ENCODE peak calls at places on chromosomes 3 and 15, in four cellular contexts. O is right atrium auricular region, N is transverse colon, R is adrenal gland. E is an unnamed sample.

GRCh38 chr3:42504334-42505202 is 2.1 kb downstream of the VIPR1 start:
- DNase-seq in O (no peak), N (peak; percentile 58), R (no peak), E (peak; percentile 45)

GRCh38 chr15:91816942-91817341 is 36.6 kb upstream of the SLCO3A1 start:
- DNase-seq in O (no peak), N (no peak), R (no peak), E (no peak)

GRCh38 chr3:42515391-42515916 is 13.0 kb downstream of the VIPR1 start:
- DNase-seq in O (peak; percentile 63), N (peak; percentile 78), R (no peak), E (peak; percentile 65)

GRCh38 chr15:73284073-73284472 is 84.7 kb downstream of the HCN4 start:
- DNase-seq in O (no peak), N (no peak), R (no peak), E (no peak)

GRCh38 chr3:98824256-98824655 is 61.1 kb downstream of the ST3GAL6 start:
- DNase-seq in O (no peak), N (no peak), R (no peak), E (no peak)

GRCh38 chr3:73259291-73259690 is 197.8 kb downstream of the EBLN2 start:
- DNase-seq in O (no peak), N (no peak), R (no peak), E (no peak)

GRCh38 chr15:65651831-65652749 is 30.4 kb downstream of the SLC24A1 start:
- DNase-seq in O (no peak), N (no peak), R (no peak), E (no peak)

GRCh38 chr3:10466186-10466585 is 39.2 kb downstream of the ATP2B2 start:
- DNase-seq in O (no peak), N (no peak), R (no peak), E (peak; percentile 27)

GRCh38 chr15:38560456-38560926 is 4.1 kb downstream of the RASGRP1 start:
- DNase-seq in O (no peak), N (no peak), R (no peak), E (no peak)

GRCh38 chr3:46868948-46869347 is 5.7 kb upstream of the MYL3 start:
- DNase-seq in O (no peak), N (no peak), R (no peak), E (no peak)

GRCh38 chr3:176663819-176664218 is 533.5 kb downstream of the TBL1XR1 start:
- DNase-seq in O (no peak), N (no peak), R (no peak), E (no peak)

GRCh38 chr15:82554351-82554750 is 14.1 kb upstream of the RPS17 start:
- DNase-seq in O (no peak), N (no peak), R (no peak), E (no peak)

GRCh38 chr3:179750720-179751328 is 98.0 kb downstream of the USP13 start:
- DNase-seq in O (no peak), N (no peak), R (no peak), E (no peak)

GRCh38 chr3:180617049-180617448 is 15.1 kb downstream of the TTC14 start:
- DNase-seq in O (no peak), N (no peak), R (no peak), E (no peak)

GRCh38 chr3:8987673-8988655 is 24.7 kb upstream of the RAD18 start:
- DNase-seq in O (peak; percentile 73), N (peak; percentile 62), R (peak; percentile 80), E (peak; percentile 82)

GRCh38 chr15:45393851-45394250 is 15.5 kb upstream of the GATM start:
- DNase-seq in O (no peak), N (no peak), R (no peak), E (no peak)

GRCh38 chr3:35772364-35773009 is 133.2 kb downstream of the ARPP21 start:
- DNase-seq in O (no peak), N (no peak), R (no peak), E (no peak)

GRCh38 chr3:139113766-139114165 is 69.1 kb upstream of the PRR23C start:
- DNase-seq in O (no peak), N (no peak), R (no peak), E (no peak)

GRCh38 chr3:106542101-106542769 is 673.4 kb upstream of the CBLB start:
- DNase-seq in O (no peak), N (no peak), R (no peak), E (no peak)

GRCh38 chr15:98070132-98070531 is 109.6 kb downstream of the ARRDC4 start:
- DNase-seq in O (no peak), N (no peak), R (no peak), E (no peak)

GRCh38 chr15:78540955-78541743 is 905 bp downstream of the PSMA4 start:
- DNase-seq in O (no peak), N (no peak), R (no peak), E (no peak)

GRCh38 chr15:99106417-99107220 is 1.7 kb downstream of the SYNM start:
- DNase-seq in O (no peak), N (no peak), R (no peak), E (peak; percentile 53)

GRCh38 chr3:181176610-181177009 is 187.1 kb upstream of the DNAJC19 start:
- DNase-seq in O (peak; percentile 81), N (peak; percentile 43), R (peak; percentile 81), E (no peak)

GRCh38 chr3:123559040-123559861 is 25.6 kb downstream of the HACD2 start:
- DNase-seq in O (no peak), N (no peak), R (peak; percentile 32), E (no peak)

DNA sequence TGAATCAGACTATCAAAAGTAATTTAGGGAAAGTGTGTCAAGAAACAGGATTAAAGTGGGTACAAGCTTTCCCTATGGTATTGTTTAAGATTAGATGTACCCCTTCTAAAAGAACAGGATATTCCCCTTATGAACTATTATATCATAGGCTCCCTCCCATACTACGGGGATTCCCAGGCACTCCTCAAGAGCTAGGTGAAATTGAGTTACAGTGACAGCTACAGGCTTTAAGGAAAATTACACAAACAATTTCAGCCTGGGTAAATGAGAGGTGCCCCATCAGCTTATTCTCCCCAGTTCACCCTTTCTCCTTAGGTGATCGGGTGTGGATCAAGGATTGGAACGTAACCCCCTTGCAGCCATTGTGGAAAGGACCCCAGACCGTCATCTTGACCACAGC is 240.8 kb upstream of the CNTN6 start:
- DNase-seq in O (no peak), N (no peak), R (no peak), E (no peak)
- TF ChIP-seq CTCF in O (no peak), N (no peak), R (no peak), E (no peak)

DNA sequence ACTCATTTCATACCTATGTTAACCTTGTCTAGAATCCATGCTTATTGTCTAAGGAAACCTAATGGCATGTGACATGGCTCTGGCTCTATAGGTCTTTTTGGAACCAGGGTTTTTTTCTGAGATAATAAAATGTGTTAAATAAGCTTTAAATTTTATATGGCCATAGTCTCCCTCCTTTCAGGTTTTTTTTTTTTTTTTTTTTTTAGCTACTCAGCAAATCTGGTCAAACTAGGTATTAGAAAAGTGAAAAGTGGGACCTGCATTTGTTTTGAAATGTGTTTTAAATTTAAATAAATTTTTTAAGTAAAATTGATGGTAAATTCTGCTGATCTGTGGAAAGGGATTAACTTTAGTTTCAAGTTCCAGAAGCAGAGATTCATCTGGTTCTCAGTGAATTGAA is 52.1 kb upstream of the NANOGP8 start:
- DNase-seq in O (no peak), N (no peak), R (no peak), E (no peak)
- H3K4me1 ChIP-seq in O (no peaks in the 10 kb centered on the region), N (no peaks in the 10 kb centered on the region), R (no peaks in the 10 kb centered on the region), E (peaks cover 6% of the 10 kb centered on the region)

GRCh38 chr15:68808091-68808490 is 12.6 kb downstream of the ANP32A start:
- DNase-seq in O (peak; percentile 53), N (peak; percentile 2), R (peak; percentile 5), E (no peak)
- TF ChIP-seq CTCF in O (no peak), N (no peak), R (no peak), E (no peak)

DNA sequence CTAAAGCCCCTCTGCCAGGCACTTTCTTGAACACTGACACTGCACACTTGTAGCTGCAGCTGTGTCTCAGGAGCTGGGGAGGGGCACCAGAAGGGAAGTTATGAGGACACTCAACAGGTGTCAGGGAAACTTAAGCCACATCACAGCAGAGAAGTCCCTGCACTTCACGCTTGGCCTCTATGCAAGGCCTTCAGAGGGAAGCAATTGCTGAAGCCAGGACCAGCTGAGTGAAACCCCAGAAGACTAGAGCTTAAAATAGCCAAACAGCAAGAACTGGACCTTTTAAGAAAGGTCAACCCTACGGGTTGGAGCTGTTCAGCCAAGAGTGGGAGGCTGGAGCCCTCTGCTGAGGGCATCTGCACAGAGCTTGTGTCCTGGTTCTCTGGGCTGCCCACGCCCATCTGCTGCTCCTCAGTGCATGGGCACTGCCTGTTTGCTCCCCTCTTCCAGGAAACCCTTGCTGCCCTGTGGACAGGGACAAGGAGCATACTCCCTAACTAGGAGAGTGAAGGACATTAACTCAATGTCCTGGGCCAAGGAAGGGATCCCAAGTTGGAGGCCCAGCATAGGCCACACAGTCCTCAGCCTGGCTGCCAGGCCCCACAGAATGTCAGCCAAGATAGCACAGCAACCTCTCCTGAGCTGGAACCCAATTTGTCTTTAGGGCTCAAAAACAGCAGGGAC is 3.9 kb upstream of the GRAMD2A start:
- DNase-seq in O (no peak), N (no peak), R (no peak), E (no peak)
- H3K4me1 ChIP-seq in O (peaks cover 52% of the 10 kb centered on the region), N (no peaks in the 10 kb centered on the region), R (no peaks in the 10 kb centered on the region), E (peaks cover 33% of the 10 kb centered on the region)

DNA sequence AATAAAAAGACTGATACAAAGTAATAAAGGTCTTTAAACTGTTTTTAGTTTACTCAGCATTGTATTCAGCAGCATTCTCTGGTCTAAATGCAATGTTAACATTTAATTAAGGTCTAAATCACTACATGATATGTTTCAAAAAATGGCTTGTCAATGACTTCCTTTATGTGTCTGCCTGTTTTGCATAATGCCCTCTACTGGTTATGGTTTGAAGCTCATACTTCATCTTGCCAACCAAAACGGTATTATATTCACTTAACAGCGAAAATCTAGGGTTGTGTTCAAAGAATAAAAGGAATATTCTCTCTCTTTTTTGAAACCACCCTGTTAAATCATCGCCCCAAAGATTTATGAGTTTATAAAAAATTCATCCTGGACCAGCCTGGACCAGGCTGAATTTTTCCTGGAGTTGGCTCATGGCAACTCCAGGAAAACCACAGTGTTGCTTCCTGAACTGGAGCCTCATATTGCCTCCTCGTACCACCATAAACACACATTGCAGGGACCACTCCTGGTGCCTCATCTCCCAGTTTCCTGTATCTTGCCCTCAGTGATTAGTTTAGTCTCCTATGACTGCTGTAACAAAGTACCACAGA is 6.7 kb upstream of the NCEH1 start:
- DNase-seq in O (no peak), N (no peak), R (no peak), E (no peak)
- TF ChIP-seq CTCF in O (no peak), N (no peak), R (peak; percentile 13), E (no peak)

DNA sequence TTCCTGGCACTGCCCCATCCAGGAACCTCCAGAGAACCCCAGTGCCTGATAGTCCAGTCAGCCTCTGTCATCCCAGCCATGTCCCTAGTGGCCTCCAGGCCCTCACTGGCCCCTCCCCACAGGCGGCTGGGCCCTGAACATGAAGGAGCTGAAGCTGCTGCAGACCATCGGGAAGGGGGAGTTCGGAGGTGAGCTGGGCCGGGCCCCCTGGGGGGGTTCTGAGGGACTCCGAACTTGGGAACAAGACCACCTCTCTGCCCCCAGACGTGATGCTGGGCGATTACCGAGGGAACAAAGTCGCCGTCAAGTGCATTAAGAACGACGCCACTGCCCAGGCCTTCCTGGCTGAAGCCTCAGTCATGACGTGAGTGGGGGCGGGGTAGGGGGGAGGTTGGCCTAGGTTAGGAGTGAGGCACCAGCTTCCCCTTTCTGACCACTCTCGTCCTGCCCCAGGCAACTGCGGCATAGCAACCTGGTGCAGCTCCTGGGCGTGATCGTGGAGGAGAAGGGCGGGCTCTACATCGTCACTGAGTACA is 12.0 kb upstream of the LMAN1L start:
- DNase-seq in O (no peak), N (no peak), R (no peak), E (peak; percentile 87)
- H3K4me1 ChIP-seq in O (peaks cover 35% of the 10 kb centered on the region), N (peaks cover 12% of the 10 kb centered on the region), R (no peaks in the 10 kb centered on the region), E (peaks cover 55% of the 10 kb centered on the region)

E was measured in spleen.